ENCODE peak calls at places on chromosomes 12 and 14, in four cellular contexts. One of them, this sample, is unnamed.
A peak's percentile ranks its signal among the peaks of the same experiment; 100 is the strongest.

GRCh38 chr14:32657081-32657480 is 281.6 kb upstream of the NPAS3 start:
- DNase-seq in K562: peak; percentile 9
- DNase-seq in HepG2: peak; percentile 15
- DNase-seq in H1: no peak
- DNase-seq in this sample: no peak

GRCh38 chr12:19970116-19970515 is 398.2 kb upstream of the PDE3A start:
- DNase-seq in K562: no peak
- DNase-seq in HepG2: no peak
- DNase-seq in H1: no peak
- DNase-seq in this sample: no peak

GRCh38 chr12:131793623-131794022 is 34.6 kb upstream of the MMP17 start:
- DNase-seq in K562: no peak
- DNase-seq in HepG2: no peak
- DNase-seq in H1: no peak
- DNase-seq in this sample: no peak

GRCh38 chr14:96274122-96274910 is 18.3 kb downstream of the BDKRB1 start:
- DNase-seq in K562: no peak
- DNase-seq in HepG2: no peak
- DNase-seq in H1: peak; percentile 37
- DNase-seq in this sample: no peak

GRCh38 chr12:64007853-64008252 is 163.4 kb downstream of the SRGAP1 start:
- DNase-seq in K562: no peak
- DNase-seq in HepG2: no peak
- DNase-seq in H1: no peak
- DNase-seq in this sample: no peak

GRCh38 chr12:56749364-56749763 is 2.8 kb downstream of the PRIM1 start:
- DNase-seq in K562: no peak
- DNase-seq in HepG2: no peak
- DNase-seq in H1: no peak
- DNase-seq in this sample: no peak

GRCh38 chr12:111246477-111247011 is 122.4 kb downstream of the PHETA1 start:
- DNase-seq in K562: no peak
- DNase-seq in HepG2: no peak
- DNase-seq in H1: no peak
- DNase-seq in this sample: no peak

GRCh38 chr12:87136330-87136976 is 880.3 kb upstream of the MGAT4C start:
- DNase-seq in K562: no peak
- DNase-seq in HepG2: no peak
- DNase-seq in H1: no peak
- DNase-seq in this sample: no peak

GRCh38 chr12:115303751-115304309 is 619.9 kb upstream of the TBX3 start:
- DNase-seq in K562: no peak
- DNase-seq in HepG2: no peak
- DNase-seq in H1: no peak
- DNase-seq in this sample: no peak

GRCh38 chr14:72830356-72830755 is 63.5 kb downstream of the DPF3 start:
- DNase-seq in K562: no peak
- DNase-seq in HepG2: no peak
- DNase-seq in H1: no peak
- DNase-seq in this sample: no peak

GRCh38 chr12:106428379-106428778 is 70.8 kb downstream of the POLR3B start:
- DNase-seq in K562: no peak
- DNase-seq in HepG2: no peak
- DNase-seq in H1: no peak
- DNase-seq in this sample: peak; percentile 44

GRCh38 chr12:55955800-55956508 is 9.9 kb downstream of the PMEL start:
- DNase-seq in K562: peak; percentile 43
- DNase-seq in HepG2: peak; percentile 48
- DNase-seq in H1: no peak
- DNase-seq in this sample: peak; percentile 40

GRCh38 chr12:121958521-121959240 is 40.3 kb downstream of the CFAP251 start:
- DNase-seq in K562: no peak
- DNase-seq in HepG2: no peak
- DNase-seq in H1: no peak
- DNase-seq in this sample: no peak

GRCh38 chr14:75742867-75743266 is 81.8 kb downstream of the TTLL5 start:
- DNase-seq in K562: no peak
- DNase-seq in HepG2: no peak
- DNase-seq in H1: no peak
- DNase-seq in this sample: peak; percentile 32
- TF ChIP-seq POLR2AphosphoS5 in K562: no peak
- TF ChIP-seq POLR2AphosphoS5 in HepG2: no peak
- TF ChIP-seq POLR2AphosphoS5 in H1: no peak
- TF ChIP-seq POLR2AphosphoS5 in this sample: no peak

GRCh38 chr12:25384954-25385216 is 134.2 kb upstream of the KRAS start:
- DNase-seq in K562: no peak
- DNase-seq in HepG2: no peak
- DNase-seq in H1: no peak
- DNase-seq in this sample: peak; percentile 17

GRCh38 chr12:25377475-25378179 is 126.9 kb upstream of the KRAS start:
- DNase-seq in K562: no peak
- DNase-seq in HepG2: no peak
- DNase-seq in H1: no peak
- DNase-seq in this sample: no peak

GRCh38 chr12:25384038-25384953 is 133.6 kb upstream of the KRAS start:
- DNase-seq in K562: no peak
- DNase-seq in HepG2: peak; percentile 3
- DNase-seq in H1: no peak
- DNase-seq in this sample: no peak

GRCh38 chr12:25386823-25387134 is 136.1 kb upstream of the KRAS start:
- DNase-seq in K562: no peak
- DNase-seq in HepG2: no peak
- DNase-seq in H1: no peak
- DNase-seq in this sample: no peak

DNA sequence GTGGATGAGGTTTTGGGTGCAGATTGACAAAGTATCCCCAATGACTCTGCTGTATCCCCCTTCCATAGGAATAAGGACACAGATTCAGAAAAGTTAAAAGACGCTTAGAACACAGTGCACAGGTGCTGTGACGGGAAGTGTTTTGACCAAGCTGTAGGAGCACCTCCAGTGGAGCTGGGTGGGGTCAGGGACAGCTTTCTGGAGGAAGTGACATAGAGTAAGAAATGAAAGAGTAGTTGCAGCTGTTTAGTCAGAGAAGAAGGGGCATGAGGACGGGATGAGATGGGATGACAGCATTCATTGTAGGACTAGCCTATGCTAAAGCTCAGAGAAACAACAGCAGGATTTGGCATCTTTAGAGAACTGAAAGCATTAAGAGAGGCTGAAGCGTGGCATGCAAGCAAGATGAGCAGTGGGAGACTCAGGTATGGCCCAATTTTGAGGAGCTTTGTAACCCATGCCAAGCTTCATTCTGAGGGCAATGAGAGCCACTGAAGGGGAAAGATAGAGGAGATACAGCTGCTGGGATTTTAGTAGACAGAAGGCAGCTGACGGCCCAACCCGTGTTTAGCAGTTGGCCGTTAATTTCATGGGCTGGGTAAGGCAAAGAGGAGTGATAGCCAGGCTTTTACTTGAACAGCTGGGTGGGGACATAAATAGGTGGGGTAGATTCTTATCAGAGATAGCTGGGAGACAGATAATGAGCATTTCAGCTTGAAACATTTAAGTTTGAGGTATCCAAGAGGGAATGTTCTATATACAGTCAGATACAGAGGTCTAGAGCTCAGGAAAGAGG is 131.8 kb upstream of the KRAS start:
- DNase-seq in K562: no peak
- DNase-seq in HepG2: no peak
- DNase-seq in H1: no peak
- DNase-seq in this sample: no peak
- TF ChIP-seq JUN in K562: no peak
- TF ChIP-seq JUN in HepG2: no peak
- TF ChIP-seq JUN in H1: no peak
- TF ChIP-seq JUN in this sample: no peak

GRCh38 chr14:99554757-99555531 is 49.1 kb downstream of the CCDC85C start:
- DNase-seq in K562: no peak
- DNase-seq in HepG2: peak; percentile 88
- DNase-seq in H1: no peak
- DNase-seq in this sample: no peak
- H3K4me1 ChIP-seq in K562: peaks cover 12% of the 10 kb centered on the region
- H3K4me1 ChIP-seq in HepG2: peaks cover 95% of the 10 kb centered on the region
- H3K4me1 ChIP-seq in H1: no peaks in the 10 kb centered on the region
- H3K4me1 ChIP-seq in this sample: no peaks in the 10 kb centered on the region

GRCh38 chr12:93624595-93625294 is 52.3 kb downstream of the SOCS2 start:
- DNase-seq in K562: peak; percentile 68
- DNase-seq in HepG2: peak; percentile 52
- DNase-seq in H1: no peak
- DNase-seq in this sample: peak; percentile 54

GRCh38 chr12:93622485-93622884 is 50.0 kb downstream of the SOCS2 start:
- DNase-seq in K562: no peak
- DNase-seq in HepG2: no peak
- DNase-seq in H1: no peak
- DNase-seq in this sample: peak; percentile 14

GRCh38 chr12:93621986-93622385 is 49.5 kb downstream of the SOCS2 start:
- DNase-seq in K562: no peak
- DNase-seq in HepG2: no peak
- DNase-seq in H1: no peak
- DNase-seq in this sample: no peak

DNA sequence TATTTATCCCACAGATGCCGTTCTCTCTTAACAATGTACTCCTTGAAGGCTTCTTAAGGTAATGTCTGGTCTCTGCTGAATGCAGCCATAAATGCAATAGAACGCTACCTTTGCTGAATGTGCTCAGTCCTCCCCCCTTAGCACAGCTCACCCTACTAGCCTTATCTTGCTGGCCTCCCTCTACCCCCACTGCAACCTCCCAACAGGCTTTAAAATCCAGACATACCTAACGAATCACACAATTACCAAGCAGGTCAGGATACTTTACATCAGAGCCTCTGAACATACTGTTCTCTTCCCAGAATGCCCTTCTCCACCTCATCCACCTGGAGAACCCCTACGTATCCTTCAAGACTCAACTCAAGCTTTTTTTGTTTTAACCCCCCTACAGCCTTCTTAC is 51.0 kb upstream of the CRADD start:
- DNase-seq in K562: peak; percentile 54
- DNase-seq in HepG2: no peak
- DNase-seq in H1: peak; percentile 6
- DNase-seq in this sample: no peak
- TF ChIP-seq POLR2AphosphoS5 in K562: no peak
- TF ChIP-seq POLR2AphosphoS5 in HepG2: no peak
- TF ChIP-seq POLR2AphosphoS5 in H1: no peak
- TF ChIP-seq POLR2AphosphoS5 in this sample: no peak

GRCh38 chr12:24246921-24247320 is 297.5 kb upstream of the SOX5 start:
- DNase-seq in K562: no peak
- DNase-seq in HepG2: no peak
- DNase-seq in H1: no peak
- DNase-seq in this sample: no peak

GRCh38 chr12:24244231-24244630 is 294.8 kb upstream of the SOX5 start:
- DNase-seq in K562: no peak
- DNase-seq in HepG2: no peak
- DNase-seq in H1: no peak
- DNase-seq in this sample: no peak

GRCh38 chr12:24240707-24241106 is 291.2 kb upstream of the SOX5 start:
- DNase-seq in K562: no peak
- DNase-seq in HepG2: no peak
- DNase-seq in H1: no peak
- DNase-seq in this sample: no peak

GRCh38 chr12:24244801-24245200 is 295.3 kb upstream of the SOX5 start:
- DNase-seq in K562: no peak
- DNase-seq in HepG2: no peak
- DNase-seq in H1: no peak
- DNase-seq in this sample: no peak
- TF ChIP-seq JUN in K562: no peak
- TF ChIP-seq JUN in HepG2: no peak
- TF ChIP-seq JUN in H1: no peak
- TF ChIP-seq JUN in this sample: no peak

DNA sequence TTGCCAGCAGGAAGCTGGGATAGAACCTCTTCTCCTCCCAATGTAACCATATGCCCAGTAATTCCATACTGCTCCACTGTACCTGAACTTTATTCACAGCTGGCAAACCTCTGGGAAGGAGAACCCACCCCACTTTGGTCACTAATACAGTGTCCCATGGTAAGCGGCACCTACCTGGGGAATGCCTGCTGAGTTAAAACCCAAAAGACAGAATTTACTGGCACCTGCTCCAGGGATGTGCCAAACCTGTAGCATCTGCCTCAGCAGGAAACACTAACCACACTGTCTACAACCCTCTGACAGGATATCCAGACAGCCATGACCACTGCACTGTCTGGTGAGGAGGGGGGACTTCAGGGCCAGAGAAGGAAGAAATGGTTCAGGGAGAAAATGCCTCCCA is 26.6 kb downstream of the DDX24 start:
- DNase-seq in K562: no peak
- DNase-seq in HepG2: no peak
- DNase-seq in H1: no peak
- DNase-seq in this sample: no peak
- H3K4me1 ChIP-seq in K562: no peaks in the 10 kb centered on the region
- H3K4me1 ChIP-seq in HepG2: peaks cover 26% of the 10 kb centered on the region
- H3K4me1 ChIP-seq in H1: no peaks in the 10 kb centered on the region
- H3K4me1 ChIP-seq in this sample: no peaks in the 10 kb centered on the region

GRCh38 chr12:91858186-91858585 is 287.5 kb downstream of the BTG1 start:
- DNase-seq in K562: no peak
- DNase-seq in HepG2: no peak
- DNase-seq in H1: no peak
- DNase-seq in this sample: no peak

GRCh38 chr12:91852646-91853045 is 293.0 kb downstream of the BTG1 start:
- DNase-seq in K562: no peak
- DNase-seq in HepG2: no peak
- DNase-seq in H1: no peak
- DNase-seq in this sample: no peak

GRCh38 chr12:91853350-91854127 is 292.1 kb downstream of the BTG1 start:
- DNase-seq in K562: peak; percentile 12
- DNase-seq in HepG2: no peak
- DNase-seq in H1: no peak
- DNase-seq in this sample: no peak

GRCh38 chr12:91851741-91852477 is 293.7 kb downstream of the BTG1 start:
- DNase-seq in K562: no peak
- DNase-seq in HepG2: no peak
- DNase-seq in H1: no peak
- DNase-seq in this sample: no peak

GRCh38 chr12:91854725-91855124 is 290.9 kb downstream of the BTG1 start:
- DNase-seq in K562: no peak
- DNase-seq in HepG2: no peak
- DNase-seq in H1: no peak
- DNase-seq in this sample: no peak
- TF ChIP-seq POLR2AphosphoS5 in K562: no peak
- TF ChIP-seq POLR2AphosphoS5 in HepG2: no peak
- TF ChIP-seq POLR2AphosphoS5 in H1: no peak
- TF ChIP-seq POLR2AphosphoS5 in this sample: no peak